ENCODE peak calls at places on chromosomes 16 and 17, in six cellular contexts. One of them, this sample, is unnamed.

GRCh38 chr16:50884066-50884860 is 142.4 kb downstream of the CYLD start:
- DNase-seq in H9: peak; percentile 65
- DNase-seq in IMR-90: no peak
- DNase-seq in mesenchymal stem cell: no peak
- DNase-seq in H1: peak; percentile 94
- DNase-seq in neuronal stem cell: no peak
- DNase-seq in this sample: peak; percentile 55

GRCh38 chr16:11100239-11100750 is 155.7 kb downstream of the SOCS1 start:
- DNase-seq in H9: peak; percentile 53
- DNase-seq in IMR-90: peak; percentile 100
- DNase-seq in mesenchymal stem cell: peak; percentile 98
- DNase-seq in H1: peak; percentile 60
- DNase-seq in neuronal stem cell: no peak
- DNase-seq in this sample: peak; percentile 98

GRCh38 chr17:27578718-27579085 is 52.3 kb upstream of the LGALS9 start:
- DNase-seq in H9: no peak
- DNase-seq in IMR-90: peak; percentile 68
- DNase-seq in mesenchymal stem cell: peak; percentile 62
- DNase-seq in H1: no peak
- DNase-seq in neuronal stem cell: no peak
- DNase-seq in this sample: peak; percentile 62

GRCh38 chr17:40791116-40791515 is 8.6 kb downstream of the KRT28 start:
- DNase-seq in H9: no peak
- DNase-seq in IMR-90: no peak
- DNase-seq in mesenchymal stem cell: no peak
- DNase-seq in H1: no peak
- DNase-seq in neuronal stem cell: no peak
- DNase-seq in this sample: no peak

GRCh38 chr17:58606934-58607333 is 84.9 kb downstream of the TEX14 start:
- DNase-seq in H9: no peak
- DNase-seq in IMR-90: no peak
- DNase-seq in mesenchymal stem cell: no peak
- DNase-seq in H1: no peak
- DNase-seq in neuronal stem cell: no peak
- DNase-seq in this sample: no peak

GRCh38 chr16:47342055-47342454 is 118.8 kb downstream of the ITFG1 start:
- DNase-seq in H9: no peak
- DNase-seq in IMR-90: peak; percentile 1
- DNase-seq in mesenchymal stem cell: no peak
- DNase-seq in H1: no peak
- DNase-seq in neuronal stem cell: no peak
- DNase-seq in this sample: no peak

GRCh38 chr16:12539185-12539929 is 264.3 kb downstream of the CPPED1 start:
- DNase-seq in H9: no peak
- DNase-seq in IMR-90: peak; percentile 80
- DNase-seq in mesenchymal stem cell: peak; percentile 87
- DNase-seq in H1: no peak
- DNase-seq in neuronal stem cell: no peak
- DNase-seq in this sample: no peak

GRCh38 chr17:37220609-37220953 is 155.2 kb upstream of the C17orf78 start:
- DNase-seq in H9: peak; percentile 63
- DNase-seq in IMR-90: peak; percentile 54
- DNase-seq in mesenchymal stem cell: peak; percentile 39
- DNase-seq in H1: no peak
- DNase-seq in neuronal stem cell: peak; percentile 31
- DNase-seq in this sample: peak; percentile 58

GRCh38 chr17:82407255-82407654 is 10.9 kb upstream of the HEXD start:
- DNase-seq in H9: no peak
- DNase-seq in IMR-90: peak; percentile 13
- DNase-seq in mesenchymal stem cell: peak; percentile 3
- DNase-seq in H1: no peak
- DNase-seq in neuronal stem cell: no peak
- DNase-seq in this sample: no peak

GRCh38 chr17:42411321-42411820 is 11.7 kb downstream of the CAVIN1 start:
- DNase-seq in H9: no peak
- DNase-seq in IMR-90: no peak
- DNase-seq in mesenchymal stem cell: no peak
- DNase-seq in H1: no peak
- DNase-seq in neuronal stem cell: no peak
- DNase-seq in this sample: no peak

GRCh38 chr16:80527297-80527696 is 13.5 kb upstream of the DYNLRB2 start:
- DNase-seq in H9: peak; percentile 69
- DNase-seq in IMR-90: peak; percentile 11
- DNase-seq in mesenchymal stem cell: no peak
- DNase-seq in H1: peak; percentile 66
- DNase-seq in neuronal stem cell: peak; percentile 11
- DNase-seq in this sample: peak; percentile 66

GRCh38 chr16:78982344-78982743 is 618.2 kb downstream of the MAF start:
- DNase-seq in H9: no peak
- DNase-seq in IMR-90: no peak
- DNase-seq in mesenchymal stem cell: no peak
- DNase-seq in H1: no peak
- DNase-seq in neuronal stem cell: no peak
- DNase-seq in this sample: no peak

GRCh38 chr17:57927048-57927723 is 28.0 kb downstream of the CUEDC1 start:
- DNase-seq in H9: no peak
- DNase-seq in IMR-90: peak; percentile 82
- DNase-seq in mesenchymal stem cell: no peak
- DNase-seq in H1: no peak
- DNase-seq in neuronal stem cell: peak; percentile 69
- DNase-seq in this sample: peak; percentile 84

GRCh38 chr16:83393196-83393981 is 414.4 kb upstream of the HSBP1 start:
- DNase-seq in H9: no peak
- DNase-seq in IMR-90: peak; percentile 33
- DNase-seq in mesenchymal stem cell: peak; percentile 66
- DNase-seq in H1: no peak
- DNase-seq in neuronal stem cell: no peak
- DNase-seq in this sample: peak; percentile 30

GRCh38 chr16:57489229-57489628 is 2.9 kb upstream of the DOK4 start:
- DNase-seq in H9: no peak
- DNase-seq in IMR-90: no peak
- DNase-seq in mesenchymal stem cell: no peak
- DNase-seq in H1: no peak
- DNase-seq in neuronal stem cell: no peak
- DNase-seq in this sample: no peak

GRCh38 chr17:67293251-67294203 is 48.5 kb upstream of the HELZ start:
- DNase-seq in H9: peak; percentile 93
- DNase-seq in IMR-90: peak; percentile 29
- DNase-seq in mesenchymal stem cell: peak; percentile 43
- DNase-seq in H1: peak; percentile 79
- DNase-seq in neuronal stem cell: peak; percentile 6
- DNase-seq in this sample: peak; percentile 83

GRCh38 chr17:44170499-44171201 is at the start of gene ASB16:
- DNase-seq in H9: peak; percentile 72
- DNase-seq in IMR-90: peak; percentile 55
- DNase-seq in mesenchymal stem cell: peak; percentile 61
- DNase-seq in H1: no peak
- DNase-seq in neuronal stem cell: no peak
- DNase-seq in this sample: peak; percentile 31

GRCh38 chr17:58706351-58707140 is 14.1 kb downstream of the RAD51C start:
- DNase-seq in H9: no peak
- DNase-seq in IMR-90: no peak
- DNase-seq in mesenchymal stem cell: no peak
- DNase-seq in H1: no peak
- DNase-seq in neuronal stem cell: no peak
- DNase-seq in this sample: no peak

GRCh38 chr16:81567987-81568748 is 123.6 kb downstream of the CMIP start:
- DNase-seq in H9: no peak
- DNase-seq in IMR-90: peak; percentile 43
- DNase-seq in mesenchymal stem cell: peak; percentile 47
- DNase-seq in H1: no peak
- DNase-seq in neuronal stem cell: no peak
- DNase-seq in this sample: no peak

GRCh38 chr16:48617711-48618148 is 7.8 kb upstream of the N4BP1 start:
- DNase-seq in H9: no peak
- DNase-seq in IMR-90: peak; percentile 63
- DNase-seq in mesenchymal stem cell: no peak
- DNase-seq in H1: no peak
- DNase-seq in neuronal stem cell: no peak
- DNase-seq in this sample: no peak

GRCh38 chr17:45286286-45286685 is 24.4 kb upstream of the SPATA32 start:
- DNase-seq in H9: no peak
- DNase-seq in IMR-90: no peak
- DNase-seq in mesenchymal stem cell: no peak
- DNase-seq in H1: no peak
- DNase-seq in neuronal stem cell: no peak
- DNase-seq in this sample: no peak

GRCh38 chr17:2837147-2837561 is 40.9 kb downstream of the RAP1GAP2 start:
- DNase-seq in H9: no peak
- DNase-seq in IMR-90: no peak
- DNase-seq in mesenchymal stem cell: no peak
- DNase-seq in H1: no peak
- DNase-seq in neuronal stem cell: no peak
- DNase-seq in this sample: no peak

GRCh38 chr16:4659363-4660353 is 33.7 kb upstream of the NUDT16L1 start:
- DNase-seq in H9: no peak
- DNase-seq in IMR-90: no peak
- DNase-seq in mesenchymal stem cell: no peak
- DNase-seq in H1: no peak
- DNase-seq in neuronal stem cell: no peak
- DNase-seq in this sample: no peak

GRCh38 chr17:70071620-70072019 is 3.4 kb upstream of the KCNJ16 start:
- DNase-seq in H9: no peak
- DNase-seq in IMR-90: no peak
- DNase-seq in mesenchymal stem cell: no peak
- DNase-seq in H1: no peak
- DNase-seq in neuronal stem cell: no peak
- DNase-seq in this sample: no peak

GRCh38 chr17:68195667-68196393 is 52.0 kb upstream of the AMZ2 start:
- DNase-seq in H9: peak; percentile 78
- DNase-seq in IMR-90: no peak
- DNase-seq in mesenchymal stem cell: no peak
- DNase-seq in H1: peak; percentile 77
- DNase-seq in neuronal stem cell: no peak
- DNase-seq in this sample: peak; percentile 59

GRCh38 chr17:16033729-16034349 is 34.2 kb downstream of the TTC19 start:
- DNase-seq in H9: no peak
- DNase-seq in IMR-90: no peak
- DNase-seq in mesenchymal stem cell: no peak
- DNase-seq in H1: no peak
- DNase-seq in neuronal stem cell: no peak
- DNase-seq in this sample: no peak

GRCh38 chr16:14069818-14070217 is 1.3 kb upstream of the MRTFB start:
- DNase-seq in H9: no peak
- DNase-seq in IMR-90: no peak
- DNase-seq in mesenchymal stem cell: no peak
- DNase-seq in H1: no peak
- DNase-seq in neuronal stem cell: no peak
- DNase-seq in this sample: no peak

GRCh38 chr16:2152695-2153506 is 2.7 kb upstream of the TRAF7 start:
- DNase-seq in H9: no peak
- DNase-seq in IMR-90: no peak
- DNase-seq in mesenchymal stem cell: no peak
- DNase-seq in H1: no peak
- DNase-seq in neuronal stem cell: no peak
- DNase-seq in this sample: peak; percentile 52

GRCh38 chr17:55763856-55764255 is 13.0 kb downstream of the PCTP start:
- DNase-seq in H9: no peak
- DNase-seq in IMR-90: no peak
- DNase-seq in mesenchymal stem cell: peak; percentile 65
- DNase-seq in H1: no peak
- DNase-seq in neuronal stem cell: no peak
- DNase-seq in this sample: no peak

GRCh38 chr16:88088161-88088581 is 136.9 kb downstream of the BANP start:
- DNase-seq in H9: no peak
- DNase-seq in IMR-90: peak; percentile 42
- DNase-seq in mesenchymal stem cell: no peak
- DNase-seq in H1: no peak
- DNase-seq in neuronal stem cell: no peak
- DNase-seq in this sample: no peak

GRCh38 chr16:4141604-4142003 is 25.4 kb upstream of the ADCY9 start:
- DNase-seq in H9: no peak
- DNase-seq in IMR-90: no peak
- DNase-seq in mesenchymal stem cell: no peak
- DNase-seq in H1: no peak
- DNase-seq in neuronal stem cell: no peak
- DNase-seq in this sample: no peak

GRCh38 chr17:61460796-61461585 is 8.8 kb downstream of the TBX4 start:
- DNase-seq in H9: no peak
- DNase-seq in IMR-90: peak; percentile 40
- DNase-seq in mesenchymal stem cell: no peak
- DNase-seq in H1: peak; percentile 33
- DNase-seq in neuronal stem cell: no peak
- DNase-seq in this sample: no peak

GRCh38 chr17:58267347-58268324 is 13.1 kb downstream of the MPO start:
- DNase-seq in H9: no peak
- DNase-seq in IMR-90: no peak
- DNase-seq in mesenchymal stem cell: no peak
- DNase-seq in H1: peak; percentile 33
- DNase-seq in neuronal stem cell: no peak
- DNase-seq in this sample: no peak

GRCh38 chr17:30225112-30225511 is 10.4 kb downstream of the SLC6A4 start:
- DNase-seq in H9: no peak
- DNase-seq in IMR-90: no peak
- DNase-seq in mesenchymal stem cell: no peak
- DNase-seq in H1: no peak
- DNase-seq in neuronal stem cell: no peak
- DNase-seq in this sample: no peak
- H2BK15ac ChIP-seq in H9: no peak overlapping the region
- H2BK15ac ChIP-seq in IMR-90: no peak overlapping the region
- H2BK15ac ChIP-seq in mesenchymal stem cell: no peak overlapping the region
- H2BK15ac ChIP-seq in H1: no peak overlapping the region
- H2BK15ac ChIP-seq in neuronal stem cell: no peak overlapping the region
- H2BK15ac ChIP-seq in this sample: no peak overlapping the region

GRCh38 chr17:72998343-72998742 is 94.1 kb downstream of the SLC39A11 start:
- DNase-seq in H9: no peak
- DNase-seq in IMR-90: no peak
- DNase-seq in mesenchymal stem cell: no peak
- DNase-seq in H1: no peak
- DNase-seq in neuronal stem cell: no peak
- DNase-seq in this sample: no peak
- H3K9ac ChIP-seq in H9: no peak overlapping the region
- H3K9ac ChIP-seq in IMR-90: no peak overlapping the region
- H3K9ac ChIP-seq in mesenchymal stem cell: no peak overlapping the region
- H3K9ac ChIP-seq in H1: no peak overlapping the region
- H3K9ac ChIP-seq in neuronal stem cell: no peak overlapping the region
- H3K9ac ChIP-seq in this sample: no peak overlapping the region

GRCh38 chr17:51056813-51057510 is 63.7 kb downstream of the SPAG9 start:
- DNase-seq in H9: peak; percentile 79
- DNase-seq in IMR-90: peak; percentile 93
- DNase-seq in mesenchymal stem cell: peak; percentile 91
- DNase-seq in H1: peak; percentile 52
- DNase-seq in neuronal stem cell: peak; percentile 56
- DNase-seq in this sample: peak; percentile 80
- H2BK15ac ChIP-seq in H9: no peak overlapping the region
- H2BK15ac ChIP-seq in IMR-90: peak overlapping the region; percentile 4
- H2BK15ac ChIP-seq in mesenchymal stem cell: no peak overlapping the region
- H2BK15ac ChIP-seq in H1: no peak overlapping the region
- H2BK15ac ChIP-seq in neuronal stem cell: no peak overlapping the region
- H2BK15ac ChIP-seq in this sample: no peak overlapping the region

DNA sequence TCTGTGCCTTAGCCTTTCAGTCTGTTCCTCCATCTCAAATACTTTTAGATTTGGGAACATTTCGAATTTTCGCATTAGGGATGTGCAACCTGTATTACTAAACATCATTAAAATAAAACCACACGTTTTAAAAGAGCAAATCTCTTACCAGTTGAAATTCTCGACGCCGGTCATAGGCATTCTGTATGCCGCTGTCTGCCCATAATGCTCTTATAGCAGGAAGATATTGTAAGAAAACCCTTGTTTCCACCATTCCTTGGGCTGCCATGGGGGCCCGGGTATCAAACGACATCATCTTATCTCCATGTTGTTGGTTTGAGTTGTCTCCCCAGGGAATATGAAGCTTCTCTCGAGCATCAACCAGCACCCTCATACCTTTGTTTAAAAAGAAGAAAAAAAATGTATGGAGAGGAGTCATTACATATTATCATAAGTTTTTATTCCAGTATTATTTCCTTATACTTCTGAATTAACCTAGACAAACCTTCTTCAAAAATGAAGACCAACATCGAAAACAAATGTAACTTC is 3.1 kb downstream of the GNA13 start:
- DNase-seq in H9: no peak
- DNase-seq in IMR-90: no peak
- DNase-seq in mesenchymal stem cell: no peak
- DNase-seq in H1: no peak
- DNase-seq in neuronal stem cell: no peak
- DNase-seq in this sample: no peak
- H3K9ac ChIP-seq in H9: no peak overlapping the region
- H3K9ac ChIP-seq in IMR-90: no peak overlapping the region
- H3K9ac ChIP-seq in mesenchymal stem cell: peak overlapping the region; percentile 96
- H3K9ac ChIP-seq in H1: no peak overlapping the region
- H3K9ac ChIP-seq in neuronal stem cell: no peak overlapping the region
- H3K9ac ChIP-seq in this sample: no peak overlapping the region